ENCODE peak calls at places on chromosomes 2 and 18, in seven cellular contexts. H is right lobe of liver, N is heart right ventricle, Q is colonic mucosa, O is BE2C, R is skeletal muscle cell, Z is WERI-Rb-1. U is an unnamed sample.

GRCh38 chr2:3175568-3175955 is 202.1 kb downstream of the EIPR1 start:
- DNase-seq in R (no peak), O (no peak), Q (no peak), H (no peak), N (no peak), Z (no peak), U (no peak)

GRCh38 chr2:41966920-41967319 is 80.9 kb upstream of the PKDCC start:
- DNase-seq in N (peak), Q (peak), Z (no peak), O (no peak), R (no peak), H (peak), U (no peak)

GRCh38 chr2:12613137-12613912 is 103.4 kb upstream of the TRIB2 start:
- DNase-seq in Q (no peak), R (no peak), O (no peak), N (no peak), Z (no peak), H (no peak), U (no peak)

GRCh38 chr2:156576005-156576404 is 139.8 kb downstream of the GPD2 start:
- DNase-seq in H (no peak), R (no peak), N (no peak), Z (no peak), O (no peak), Q (no peak), U (no peak)

GRCh38 chr2:50849205-50849604 is 182.7 kb downstream of the NRXN1 start:
- DNase-seq in O (no peak), R (no peak), H (no peak), N (no peak), Q (no peak), Z (no peak), U (no peak)

GRCh38 chr2:179588486-179589145 is 272.8 kb downstream of the ZNF385B start:
- DNase-seq in O (no peak), H (no peak), Q (no peak), Z (no peak), N (no peak), R (no peak), U (no peak)

GRCh38 chr2:185787530-185788145 is 49.0 kb downstream of the FSIP2 start:
- DNase-seq in R (no peak), H (no peak), N (no peak), Z (no peak), O (no peak), Q (no peak), U (no peak)

GRCh38 chr2:9752441-9753275 is 90.6 kb upstream of the TAF1B start:
- DNase-seq in Q (no peak), H (no peak), O (no peak), Z (no peak), N (no peak), R (no peak), U (no peak)

GRCh38 chr2:134763164-134763710 is 44.4 kb upstream of the TMEM163 start:
- DNase-seq in N (no peak), O (no peak), R (no peak), Q (no peak), Z (no peak), H (no peak), U (no peak)

GRCh38 chr18:30787410-30787809 is 255.1 kb downstream of the DSC3 start:
- DNase-seq in Q (no peak), O (no peak), Z (no peak), R (no peak), H (no peak), N (no peak), U (no peak)

GRCh38 chr18:46042571-46043123 is 29.4 kb downstream of the PSTPIP2 start:
- DNase-seq in Q (no peak), Z (no peak), O (no peak), N (no peak), R (peak), H (no peak), U (no peak)

GRCh38 chr2:97745474-97746172 is 32.2 kb downstream of the ZAP70 start:
- DNase-seq in N (no peak), H (no peak), Z (no peak), O (no peak), Q (no peak), R (no peak), U (no peak)

GRCh38 chr2:70270323-70270722 is 12.4 kb downstream of the PCYOX1 start:
- DNase-seq in O (no peak), Q (no peak), N (no peak), H (no peak), R (no peak), Z (no peak), U (no peak)

GRCh38 chr2:175414872-175415487 is 233.5 kb upstream of the ATP5MC3 start:
- DNase-seq in Z (peak), R (peak), Q (peak), N (peak), O (peak), H (peak), U (peak)

GRCh38 chr18:8656226-8656625 is 47.0 kb downstream of the RAB12 start:
- DNase-seq in N (no peak), Z (no peak), O (no peak), Q (no peak), R (no peak), H (no peak), U (no peak)

GRCh38 chr2:98601532-98602132 is 6.7 kb downstream of the COA5 start:
- DNase-seq in H (no peak), Z (peak), N (no peak), Q (no peak), O (peak), R (no peak), U (no peak)

GRCh38 chr2:235543126-235543750 is 49.4 kb downstream of the AGAP1 start:
- DNase-seq in O (no peak), R (no peak), H (no peak), Q (peak), N (no peak), Z (no peak), U (no peak)

GRCh38 chr2:227163998-227164744 is at the start of the genes COL4A3 and COL4A4:
- DNase-seq in N (peak), H (peak), Z (peak), Q (peak), R (no peak), O (no peak), U (no peak)

GRCh38 chr2:207813221-207813916 is 43.7 kb upstream of the FZD5 start:
- DNase-seq in Z (no peak), H (no peak), Q (no peak), O (no peak), R (no peak), N (no peak), U (no peak)

GRCh38 chr2:223914349-223914748 is 30.8 kb downstream of the WDFY1 start:
- DNase-seq in Z (no peak), O (no peak), R (no peak), N (no peak), Q (no peak), H (no peak), U (no peak)

GRCh38 chr2:223905996-223906395 is 39.1 kb downstream of the WDFY1 start:
- DNase-seq in H (no peak), O (no peak), Z (no peak), Q (no peak), R (no peak), N (no peak), U (no peak)

GRCh38 chr2:223909048-223909741 is 35.9 kb downstream of the WDFY1 start:
- DNase-seq in N (no peak), Q (no peak), Z (no peak), R (no peak), H (no peak), O (no peak), U (no peak)

DNA sequence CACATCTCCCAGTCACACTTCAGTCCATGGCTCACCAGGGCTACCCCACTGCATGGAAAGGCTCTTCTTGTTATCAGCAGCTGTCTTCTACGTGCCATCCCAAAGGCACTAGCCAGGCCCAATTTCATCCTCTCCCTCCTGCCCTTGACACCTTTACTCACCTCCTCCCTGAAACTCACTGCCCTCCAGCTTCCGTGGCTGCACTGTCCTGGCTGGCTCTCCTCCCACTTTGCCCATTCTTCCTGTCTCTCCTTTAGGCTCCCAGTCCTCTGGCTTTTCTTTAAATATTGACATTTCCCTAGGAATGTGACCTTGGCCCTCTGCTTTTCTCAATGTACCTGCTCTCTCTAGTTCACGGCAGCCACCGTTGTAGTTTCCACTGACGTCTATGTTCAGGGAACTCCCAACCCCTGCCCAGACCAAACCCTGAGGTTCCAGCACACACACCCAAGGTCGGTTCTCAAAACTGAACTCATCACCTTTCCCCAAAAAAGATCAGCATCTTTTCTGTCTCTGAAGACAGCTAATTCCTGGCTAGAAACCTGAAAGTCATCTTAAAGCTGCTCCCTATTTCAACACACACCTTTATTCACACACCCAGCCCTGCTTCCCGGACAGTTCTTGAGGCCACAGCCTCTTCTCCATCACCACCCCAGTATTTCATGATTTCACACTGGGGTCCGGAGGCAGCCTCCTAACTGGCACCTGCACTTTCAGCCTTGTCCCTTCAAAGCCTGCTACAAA is 36.7 kb downstream of the WDFY1 start:
- DNase-seq in O (no peak), H (peak), R (no peak), Q (peak), N (no peak), Z (no peak), U (no peak)
- H3K4me3 ChIP-seq in O (no peak), H (no peak), R (no peak), Q (no peak), N (no peak), Z (no peak), U (no peak)

GRCh38 chr18:48935433-48935774 is 15.4 kb downstream of the SMAD7 start:
- DNase-seq in Z (no peak), H (no peak), N (no peak), O (no peak), Q (no peak), R (no peak), U (no peak)

GRCh38 chr18:48933578-48934399 is 17.0 kb downstream of the SMAD7 start:
- DNase-seq in N (no peak), Z (no peak), O (no peak), R (no peak), H (no peak), Q (no peak), U (no peak)

GRCh38 chr18:48934400-48934707 is 16.4 kb downstream of the SMAD7 start:
- DNase-seq in N (no peak), Q (no peak), R (no peak), H (no peak), O (no peak), Z (no peak), U (no peak)

GRCh38 chr18:48932822-48933510 is 17.8 kb downstream of the SMAD7 start:
- DNase-seq in N (no peak), O (peak), Q (no peak), Z (no peak), R (no peak), H (no peak), U (no peak)

DNA sequence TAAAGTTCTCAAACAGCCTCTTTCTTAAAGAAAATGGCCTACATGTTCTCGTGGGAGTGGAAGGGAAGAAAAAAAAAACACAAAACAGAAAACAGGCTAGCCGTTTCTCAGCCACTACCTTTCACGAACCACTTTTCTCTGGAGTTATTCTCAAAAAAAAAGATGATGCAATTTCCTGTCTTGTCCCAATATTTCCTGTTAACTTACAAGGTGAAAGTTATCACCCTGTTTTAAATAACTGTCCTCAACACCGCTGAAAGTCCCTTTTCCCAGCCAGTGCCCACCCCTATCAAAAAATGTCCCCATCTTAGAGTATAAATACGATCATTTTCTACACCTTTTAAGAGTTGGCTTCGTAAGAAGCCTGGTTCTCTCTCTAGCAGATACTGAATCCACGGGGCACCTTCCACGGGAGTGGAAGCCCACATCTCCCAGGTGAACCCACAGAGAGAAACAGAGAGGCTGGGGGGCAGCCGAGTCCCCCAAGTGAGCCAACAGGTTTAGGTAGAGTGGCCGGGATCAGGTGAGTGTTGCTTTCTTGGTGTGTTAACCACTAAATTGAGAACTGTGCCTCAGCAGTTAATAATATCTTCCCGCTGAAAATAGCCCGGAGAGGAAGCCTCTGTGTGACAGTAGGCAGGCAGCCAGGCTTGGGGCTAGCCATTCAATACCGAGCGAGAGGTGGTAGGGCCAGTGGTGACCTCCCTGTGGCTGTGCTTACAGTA is 15.9 kb downstream of the SMAD7 start:
- DNase-seq in R (no peak), O (no peak), Z (no peak), Q (no peak), H (peak), N (peak), U (no peak)
- H3K4me3 ChIP-seq in R (no peak), O (no peak), Z (no peak), Q (no peak), H (peak), N (peak), U (no peak)

GRCh38 chr18:58891753-58892152 is 27.1 kb downstream of the ZNF532 start:
- DNase-seq in O (no peak), Q (no peak), Z (no peak), H (no peak), N (no peak), R (no peak), U (no peak)
- H3K4me3 ChIP-seq in O (no peak), Q (no peak), Z (no peak), H (no peak), N (peak), R (no peak), U (no peak)

DNA sequence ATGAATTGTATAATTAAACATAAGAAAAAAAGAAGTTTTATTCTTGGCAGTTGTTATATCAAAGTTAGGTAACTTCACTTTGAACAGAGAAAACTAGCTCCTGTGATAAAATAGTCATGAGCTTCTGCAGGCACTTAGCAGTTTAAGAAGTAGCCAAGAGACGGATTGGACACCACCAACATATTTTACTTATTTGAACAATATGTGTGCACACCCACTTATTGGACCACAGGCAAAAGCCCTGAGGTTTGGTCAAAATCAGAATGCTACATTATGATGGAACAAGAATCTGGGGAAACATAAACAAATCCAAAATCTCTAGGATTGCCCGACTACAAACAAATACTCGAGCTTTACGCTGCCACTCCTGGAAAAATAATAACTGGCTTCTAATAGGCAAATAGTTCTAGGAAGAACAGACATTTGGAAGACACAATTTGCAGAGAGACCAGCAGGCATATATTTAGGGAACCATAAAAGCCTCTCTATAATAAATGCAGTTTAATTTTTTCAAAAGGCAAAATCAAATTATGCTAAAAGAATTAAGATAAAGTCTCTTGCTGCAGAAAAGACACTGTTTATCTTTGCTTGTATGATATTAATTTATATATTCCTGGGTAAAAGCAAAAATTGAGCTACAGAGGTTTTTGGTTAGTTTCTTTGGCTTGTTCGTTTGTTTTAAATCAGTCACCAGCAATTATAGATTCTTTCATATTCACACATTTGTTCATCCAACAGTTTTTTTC is 117.9 kb downstream of the CDC42EP3 start:
- DNase-seq in H (no peak), Z (no peak), Q (no peak), O (no peak), N (no peak), R (no peak), U (no peak)
- H3K4me3 ChIP-seq in H (no peak), Z (no peak), Q (no peak), O (peak), N (no peak), R (no peak), U (no peak)

U was measured in LNCaP clone FGC.